ENCODE peak calls at places on chromosomes 1 and 21, in four cellular contexts. S is KBM-7, X is neural crest cell, Z is left ventricle myocardium inferior. E is an unnamed sample.

GRCh38 chr1:210347112-210347511 is 18.4 kb downstream of the HHAT start:
- DNase-seq in S (no peak), X (no peak), Z (no peak), E (no peak)

GRCh38 chr21:28632718-28633408 is 359.8 kb downstream of the LTN1 start:
- DNase-seq in Z (no peak), S (no peak), X (no peak), E (no peak)

GRCh38 chr1:151457911-151458882 is 1.1 kb downstream of the POGZ start:
- DNase-seq in X (peak), S (peak), Z (peak), E (peak)

GRCh38 chr1:226880372-226881287 is 10.2 kb downstream of the PSEN2 start:
- DNase-seq in S (no peak), Z (no peak), X (no peak), E (no peak)

GRCh38 chr1:90716552-90717355 is at the start of gene BARHL2:
- DNase-seq in Z (no peak), X (no peak), S (no peak), E (no peak)

GRCh38 chr1:1014896-1015681 is 1.8 kb downstream of the ISG15 start:
- DNase-seq in Z (no peak), S (peak), X (peak), E (no peak)

GRCh38 chr1:30374400-30375070 is 348.9 kb downstream of the MATN1 start:
- DNase-seq in X (no peak), Z (no peak), S (no peak), E (no peak)

GRCh38 chr21:41924355-41924754 is 29.5 kb downstream of the C2CD2 start:
- DNase-seq in S (no peak), X (no peak), Z (no peak), E (no peak)

GRCh38 chr1:92544756-92545165 is 58.0 kb upstream of the GFI1 start:
- DNase-seq in S (peak), X (no peak), Z (no peak), E (no peak)

GRCh38 chr21:41045534-41046268 is 122.3 kb upstream of the BACE2 start:
- DNase-seq in Z (no peak), S (peak), X (peak), E (peak)

GRCh38 chr1:40820911-40821693 is 37.5 kb downstream of the KCNQ4 start:
- DNase-seq in S (no peak), Z (no peak), X (no peak), E (no peak)

GRCh38 chr1:24909388-24909898 is 20.6 kb downstream of the RUNX3 start:
- DNase-seq in X (peak), Z (peak), S (peak), E (peak)